ENCODE peak calls at places on chromosome 17, in seven cellular contexts. Q is right atrium auricular region, V is adrenal gland, D is lower lobe of right lung, H is neural progenitor cell, F is PC-3, B is tibial artery. A is an unnamed sample.

GRCh38 chr17:17682737-17683675 is 1.7 kb downstream of the RAI1 start:
- DNase-seq in Q (no peak), V (peak; percentile 79), D (peak; percentile 84), H (peak; percentile 82), F (peak; percentile 69), B (peak; percentile 79), A (peak; percentile 88)

GRCh38 chr17:63189082-63189481 is 223.0 kb downstream of the TANC2 start:
- DNase-seq in Q (no peak), V (no peak), D (no peak), H (no peak), F (peak; percentile 66), B (no peak), A (no peak)

GRCh38 chr17:44556114-44556853 is 1.0 kb upstream of the FZD2 start:
- DNase-seq in Q (no peak), V (no peak), D (no peak), H (peak; percentile 98), F (peak; percentile 68), B (peak; percentile 66), A (peak; percentile 95)

GRCh38 chr17:62732125-62732524 is 76.0 kb downstream of the MARCHF10 start:
- DNase-seq in Q (no peak), V (no peak), D (no peak), H (no peak), F (no peak), B (no peak), A (no peak)

GRCh38 chr17:74408830-74409229 is 23.1 kb upstream of the GPRC5C start:
- DNase-seq in Q (no peak), V (no peak), D (peak; percentile 65), H (no peak), F (no peak), B (no peak), A (no peak)

GRCh38 chr17:66417300-66417719 is 114.9 kb downstream of the PRKCA start:
- DNase-seq in Q (no peak), V (no peak), D (no peak), H (no peak), F (no peak), B (no peak), A (peak; percentile 52)

GRCh38 chr17:2172447-2172938 is 117.6 kb downstream of the HIC1 start:
- DNase-seq in Q (no peak), V (peak; percentile 61), D (no peak), H (peak; percentile 27), F (peak; percentile 15), B (no peak), A (no peak)

GRCh38 chr17:63423251-63423950 is 22.7 kb downstream of the CYB561 start:
- DNase-seq in Q (no peak), V (no peak), D (no peak), H (no peak), F (no peak), B (no peak), A (peak; percentile 46)

GRCh38 chr17:64385187-64386083 is 5.2 kb downstream of the PECAM1 start:
- DNase-seq in Q (peak; percentile 82), V (peak; percentile 88), D (no peak), H (no peak), F (peak; percentile 98), B (peak; percentile 82), A (no peak)

GRCh38 chr17:17497845-17498520 is 1.8 kb upstream of the RASD1 start:
- DNase-seq in Q (no peak), V (no peak), D (no peak), H (no peak), F (no peak), B (peak; percentile 61), A (no peak)

GRCh38 chr17:16814439-16814838 is 124.4 kb downstream of the CCDC144A start:
- DNase-seq in Q (no peak), V (no peak), D (no peak), H (no peak), F (peak; percentile 1), B (no peak), A (peak; percentile 43)

GRCh38 chr17:37710344-37710886 is 34.4 kb downstream of the HNF1B start:
- DNase-seq in Q (peak; percentile 58), V (no peak), D (peak; percentile 89), H (peak; percentile 94), F (peak; percentile 10), B (no peak), A (peak; percentile 99)

GRCh38 chr17:66200685-66201092 is 8.8 kb upstream of the CEP112 start:
- DNase-seq in Q (no peak), V (peak; percentile 55), D (no peak), H (peak; percentile 76), F (peak; percentile 82), B (no peak), A (peak; percentile 85)

GRCh38 chr17:7956208-7956965 is 24.4 kb downstream of the CNTROB start:
- DNase-seq in Q (no peak), V (no peak), D (peak; percentile 67), H (no peak), F (no peak), B (no peak), A (peak; percentile 67)

GRCh38 chr17:28521296-28522085 is 15.3 kb downstream of the FOXN1 start:
- DNase-seq in Q (no peak), V (no peak), D (no peak), H (peak; percentile 59), F (no peak), B (no peak), A (peak; percentile 80)

GRCh38 chr17:67046398-67046797 is 2.0 kb downstream of the CACNG1 start:
- DNase-seq in Q (no peak), V (no peak), D (no peak), H (no peak), F (no peak), B (no peak), A (no peak)

GRCh38 chr17:37608369-37609169 is 649 bp downstream of the SYNRG start:
- DNase-seq in Q (no peak), V (no peak), D (no peak), H (peak; percentile 87), F (peak; percentile 2), B (no peak), A (no peak)

GRCh38 chr17:8237886-8238285 is 10.0 kb downstream of the CTC1 start:
- DNase-seq in Q (no peak), V (no peak), D (no peak), H (no peak), F (no peak), B (no peak), A (no peak)

GRCh38 chr17:79592641-79593040 is 18.2 kb downstream of the RBFOX3 start:
- DNase-seq in Q (no peak), V (no peak), D (no peak), H (no peak), F (no peak), B (no peak), A (no peak)

GRCh38 chr17:40097087-40097486 is 3.3 kb downstream of the NR1D1 start:
- DNase-seq in Q (no peak), V (peak; percentile 52), D (no peak), H (no peak), F (no peak), B (no peak), A (no peak)

GRCh38 chr17:40095944-40096791 is 4.2 kb downstream of the NR1D1 start:
- DNase-seq in Q (no peak), V (peak; percentile 48), D (peak; percentile 62), H (no peak), F (no peak), B (no peak), A (no peak)

GRCh38 chr17:40098846-40099626 is 1.4 kb downstream of the NR1D1 start:
- DNase-seq in Q (peak; percentile 100), V (peak; percentile 100), D (peak; percentile 100), H (peak; percentile 95), F (peak; percentile 94), B (peak; percentile 100), A (peak; percentile 99)

GRCh38 chr17:40099627-40100418 is 566 bp downstream of the NR1D1 start:
- DNase-seq in Q (no peak), V (peak; percentile 45), D (no peak), H (no peak), F (no peak), B (peak; percentile 75), A (peak; percentile 68)

GRCh38 chr17:40097931-40098845 is 2.2 kb downstream of the NR1D1 start:
- DNase-seq in Q (peak; percentile 89), V (peak; percentile 89), D (peak; percentile 60), H (no peak), F (peak; percentile 25), B (peak; percentile 97), A (no peak)
- H3K4me1 ChIP-seq in Q (peaks cover 80% of the 10 kb centered on the region), V (peaks cover 57% of the 10 kb centered on the region), D (peaks cover 77% of the 10 kb centered on the region), H (peaks cover 17% of the 10 kb centered on the region), F (peaks cover 34% of the 10 kb centered on the region), B (peaks cover 79% of the 10 kb centered on the region), A (peaks cover 5% of the 10 kb centered on the region)

GRCh38 chr17:81713556-81714411 is 1.7 kb downstream of the SLC25A10 start:
- DNase-seq in Q (no peak), V (no peak), D (no peak), H (peak; percentile 62), F (peak; percentile 48), B (no peak), A (peak; percentile 71)
- H3K4me1 ChIP-seq in Q (peaks cover 35% of the 10 kb centered on the region), V (peaks cover 15% of the 10 kb centered on the region), D (peaks cover 33% of the 10 kb centered on the region), H (peaks cover 33% of the 10 kb centered on the region), F (peaks cover 37% of the 10 kb centered on the region), B (peaks cover 32% of the 10 kb centered on the region), A (peaks cover 12% of the 10 kb centered on the region)

GRCh38 chr17:50207792-50208567 is 6.5 kb upstream of the COL1A1 start:
- DNase-seq in Q (no peak), V (no peak), D (no peak), H (no peak), F (no peak), B (no peak), A (peak; percentile 86)
- H3K4me1 ChIP-seq in Q (peaks cover 53% of the 10 kb centered on the region), V (no peaks in the 10 kb centered on the region), D (peaks cover 38% of the 10 kb centered on the region), H (peaks cover 46% of the 10 kb centered on the region), F (peaks cover 16% of the 10 kb centered on the region), B (peaks cover 92% of the 10 kb centered on the region), A (peaks cover 24% of the 10 kb centered on the region)

GRCh38 chr17:82236142-82236971 is 7.5 kb downstream of the SLC16A3 start:
- DNase-seq in Q (no peak), V (peak; percentile 79), D (peak; percentile 80), H (peak; percentile 86), F (peak; percentile 63), B (peak; percentile 83), A (peak; percentile 95)
- H3K4me1 ChIP-seq in Q (peaks cover 76% of the 10 kb centered on the region), V (peaks cover 33% of the 10 kb centered on the region), D (peaks cover 83% of the 10 kb centered on the region), H (peaks cover 25% of the 10 kb centered on the region), F (peaks cover 69% of the 10 kb centered on the region), B (peaks cover 80% of the 10 kb centered on the region), A (peaks cover 9% of the 10 kb centered on the region)

GRCh38 chr17:40598021-40598927 is 33.0 kb upstream of the CCR7 start:
- DNase-seq in Q (peak; percentile 42), V (no peak), D (no peak), H (no peak), F (no peak), B (peak; percentile 80), A (no peak)

GRCh38 chr17:40600486-40601046 is 35.3 kb upstream of the CCR7 start:
- DNase-seq in Q (no peak), V (no peak), D (no peak), H (no peak), F (no peak), B (no peak), A (peak; percentile 64)

GRCh38 chr17:40597168-40598020 is 32.1 kb upstream of the CCR7 start:
- DNase-seq in Q (peak; percentile 38), V (no peak), D (no peak), H (no peak), F (no peak), B (no peak), A (no peak)

GRCh38 chr17:40596261-40596919 is 31.1 kb upstream of the CCR7 start:
- DNase-seq in Q (peak; percentile 32), V (no peak), D (no peak), H (no peak), F (no peak), B (no peak), A (peak; percentile 64)

GRCh38 chr17:40598928-40599627 is 33.8 kb upstream of the CCR7 start:
- DNase-seq in Q (peak; percentile 59), V (no peak), D (no peak), H (no peak), F (no peak), B (peak; percentile 90), A (peak; percentile 41)
- H3K4me1 ChIP-seq in Q (no peaks in the 10 kb centered on the region), V (no peaks in the 10 kb centered on the region), D (no peaks in the 10 kb centered on the region), H (no peaks in the 10 kb centered on the region), F (no peaks in the 10 kb centered on the region), B (peaks cover 21% of the 10 kb centered on the region), A (no peaks in the 10 kb centered on the region)

GRCh38 chr17:57956311-57957119 is 1.3 kb upstream of the CUEDC1 start:
- DNase-seq in Q (no peak), V (peak; percentile 13), D (no peak), H (no peak), F (no peak), B (peak; percentile 57), A (peak; percentile 74)
- H3K4me1 ChIP-seq in Q (peaks cover 39% of the 10 kb centered on the region), V (peaks cover 16% of the 10 kb centered on the region), D (peaks cover 40% of the 10 kb centered on the region), H (peaks cover 19% of the 10 kb centered on the region), F (peaks cover 36% of the 10 kb centered on the region), B (peaks cover 35% of the 10 kb centered on the region), A (peaks cover 20% of the 10 kb centered on the region)